ENCODE peak calls at places on chromosomes 5 and 9, in five cellular contexts. One of them, this sample, is unnamed. For H3K4me1, the result is how much of the 10 kb centered on the place peaks cover.

GRCh38 chr9:105278751-105279150 is 34.3 kb downstream of the SLC44A1 start:
- DNase-seq in sigmoid colon: no peak
- DNase-seq in K562: no peak
- DNase-seq in tibial nerve: no peak
- DNase-seq in GM12878: no peak
- DNase-seq in this sample: no peak

GRCh38 chr5:175844174-175844573 is 27.2 kb upstream of the CPLX2 start:
- DNase-seq in sigmoid colon: no peak
- DNase-seq in K562: no peak
- DNase-seq in tibial nerve: no peak
- DNase-seq in GM12878: no peak
- DNase-seq in this sample: no peak

GRCh38 chr9:125883548-125883947 is 136.4 kb downstream of the PBX3 start:
- DNase-seq in sigmoid colon: no peak
- DNase-seq in K562: no peak
- DNase-seq in tibial nerve: no peak
- DNase-seq in GM12878: no peak
- DNase-seq in this sample: no peak

GRCh38 chr5:111748304-111748763 is 8.7 kb downstream of the NREP start:
- DNase-seq in sigmoid colon: no peak
- DNase-seq in K562: no peak
- DNase-seq in tibial nerve: no peak
- DNase-seq in GM12878: no peak
- DNase-seq in this sample: no peak

GRCh38 chr5:52987711-52988329 is 1.3 kb upstream of the ITGA2 start:
- DNase-seq in sigmoid colon: no peak
- DNase-seq in K562: no peak
- DNase-seq in tibial nerve: no peak
- DNase-seq in GM12878: no peak
- DNase-seq in this sample: no peak

GRCh38 chr9:116806075-116806474 is 119.0 kb downstream of the TRIM32 start:
- DNase-seq in sigmoid colon: no peak
- DNase-seq in K562: no peak
- DNase-seq in tibial nerve: no peak
- DNase-seq in GM12878: no peak
- DNase-seq in this sample: no peak

GRCh38 chr9:98642661-98643312 is 65.9 kb downstream of the GABBR2 start:
- DNase-seq in sigmoid colon: no peak
- DNase-seq in K562: no peak
- DNase-seq in tibial nerve: no peak
- DNase-seq in GM12878: no peak
- DNase-seq in this sample: no peak

GRCh38 chr5:127313847-127314473 is 23.4 kb downstream of the MEGF10 start:
- DNase-seq in sigmoid colon: peak
- DNase-seq in K562: peak
- DNase-seq in tibial nerve: peak
- DNase-seq in GM12878: no peak
- DNase-seq in this sample: no peak

GRCh38 chr5:124639095-124639665 is 107.3 kb downstream of the ZNF608 start:
- DNase-seq in sigmoid colon: no peak
- DNase-seq in K562: no peak
- DNase-seq in tibial nerve: no peak
- DNase-seq in GM12878: no peak
- DNase-seq in this sample: no peak

GRCh38 chr5:110086658-110087388 is 397.1 kb downstream of the MAN2A1 start:
- DNase-seq in sigmoid colon: peak
- DNase-seq in K562: no peak
- DNase-seq in tibial nerve: peak
- DNase-seq in GM12878: no peak
- DNase-seq in this sample: no peak

GRCh38 chr9:89448821-89449220 is 49.1 kb downstream of the SEMA4D start:
- DNase-seq in sigmoid colon: no peak
- DNase-seq in K562: no peak
- DNase-seq in tibial nerve: no peak
- DNase-seq in GM12878: no peak
- DNase-seq in this sample: no peak

DNA sequence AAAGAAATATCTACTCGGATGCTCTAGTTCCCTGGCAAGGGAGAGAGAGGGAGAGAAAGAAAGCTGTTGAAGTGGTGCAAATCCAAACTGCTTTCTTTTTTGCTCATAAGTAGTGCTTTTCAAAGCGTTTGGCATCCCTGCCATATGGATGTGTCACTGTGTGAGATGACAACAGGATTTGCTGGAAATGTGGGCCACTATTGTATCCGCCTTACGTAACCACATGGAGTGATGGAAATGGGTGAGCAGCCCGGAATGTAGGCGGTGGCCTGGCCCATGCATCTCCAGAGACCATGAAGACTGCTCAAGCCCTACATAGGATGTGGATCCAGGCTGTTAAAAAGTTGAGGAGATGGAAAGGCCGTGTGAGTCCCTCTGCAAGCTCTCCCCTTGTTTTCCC is 30.8 kb downstream of the TJP2 start:
- DNase-seq in sigmoid colon: peak
- DNase-seq in K562: no peak
- DNase-seq in tibial nerve: no peak
- DNase-seq in GM12878: no peak
- DNase-seq in this sample: no peak
- H3K4me3 ChIP-seq in sigmoid colon: no peak
- H3K4me3 ChIP-seq in K562: no peak
- H3K4me3 ChIP-seq in tibial nerve: no peak
- H3K4me3 ChIP-seq in GM12878: no peak
- H3K4me3 ChIP-seq in this sample: no peak

GRCh38 chr5:27706832-27707231 is 668.4 kb upstream of the CDH9 start:
- DNase-seq in sigmoid colon: no peak
- DNase-seq in K562: no peak
- DNase-seq in tibial nerve: no peak
- DNase-seq in GM12878: no peak
- DNase-seq in this sample: no peak

DNA sequence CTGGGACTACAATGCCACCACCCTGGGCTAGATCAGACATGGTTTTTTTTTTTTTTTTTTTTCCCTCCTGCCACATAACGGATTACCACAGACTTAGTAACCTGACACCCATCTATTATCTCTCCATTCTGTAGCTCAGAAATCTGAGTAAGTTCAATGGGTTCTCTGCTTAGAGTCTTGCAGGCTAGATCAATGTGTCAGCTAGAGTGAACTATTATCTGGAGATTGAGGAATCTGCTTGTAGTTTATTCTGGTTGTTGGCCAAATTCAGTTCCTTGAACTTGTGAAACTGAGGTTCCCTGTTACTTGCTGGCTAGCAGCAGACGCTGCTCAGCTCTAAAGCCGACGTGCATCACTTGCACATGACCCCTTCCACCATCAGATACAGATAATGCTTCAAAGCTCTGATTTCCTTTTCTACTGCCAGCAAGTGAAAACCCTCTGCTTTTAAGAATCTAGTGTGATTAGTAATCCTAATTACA is 664.0 kb upstream of the CDH9 start:
- DNase-seq in sigmoid colon: no peak
- DNase-seq in K562: no peak
- DNase-seq in tibial nerve: no peak
- DNase-seq in GM12878: no peak
- DNase-seq in this sample: no peak
- TF ChIP-seq EP300 in sigmoid colon: no peak
- TF ChIP-seq EP300 in K562: no peak
- TF ChIP-seq EP300 in tibial nerve: no peak
- TF ChIP-seq EP300 in GM12878: no peak
- TF ChIP-seq EP300 in this sample: no peak

DNA sequence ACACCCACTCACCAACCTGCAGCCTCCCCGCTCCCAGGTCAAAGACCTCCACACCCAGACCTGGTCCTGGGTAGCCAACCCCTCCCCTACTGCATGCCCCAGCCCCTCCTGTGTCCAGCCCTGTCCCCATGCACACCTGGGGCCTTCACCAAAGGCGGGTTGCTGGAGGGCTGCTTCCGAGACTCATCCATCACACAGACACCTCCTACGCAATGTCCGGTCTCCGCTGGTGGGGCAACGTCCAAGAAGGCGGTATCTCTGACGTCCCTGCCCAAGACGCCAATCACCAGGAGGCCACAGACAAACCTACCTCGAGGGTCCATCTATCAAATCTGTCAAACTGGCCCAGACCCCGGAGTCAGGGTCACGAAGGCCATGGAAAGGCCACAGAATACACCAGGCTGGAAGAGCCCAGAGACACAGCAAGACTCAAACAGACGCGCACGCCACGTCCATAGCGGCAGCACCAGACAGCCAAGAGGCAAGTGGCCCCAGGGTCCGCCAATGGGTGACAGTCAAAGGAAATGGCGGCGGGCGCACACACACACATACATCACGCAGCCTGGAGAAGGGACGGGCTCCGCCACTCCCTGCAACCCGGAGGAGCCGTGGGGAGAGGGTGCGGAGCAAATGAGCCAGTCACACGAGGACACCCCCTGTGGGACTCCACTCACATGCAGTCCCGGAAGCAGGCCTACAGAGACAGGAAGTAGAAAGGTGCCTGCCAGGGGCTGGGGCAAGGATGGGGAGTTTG is 10.7 kb downstream of the NACC2 start:
- DNase-seq in sigmoid colon: peak
- DNase-seq in K562: no peak
- DNase-seq in tibial nerve: no peak
- DNase-seq in GM12878: no peak
- DNase-seq in this sample: no peak
- H3K4me1 ChIP-seq in sigmoid colon: half or more
- H3K4me1 ChIP-seq in K562: under half
- H3K4me1 ChIP-seq in tibial nerve: under half
- H3K4me1 ChIP-seq in GM12878: under half
- H3K4me1 ChIP-seq in this sample: half or more

DNA sequence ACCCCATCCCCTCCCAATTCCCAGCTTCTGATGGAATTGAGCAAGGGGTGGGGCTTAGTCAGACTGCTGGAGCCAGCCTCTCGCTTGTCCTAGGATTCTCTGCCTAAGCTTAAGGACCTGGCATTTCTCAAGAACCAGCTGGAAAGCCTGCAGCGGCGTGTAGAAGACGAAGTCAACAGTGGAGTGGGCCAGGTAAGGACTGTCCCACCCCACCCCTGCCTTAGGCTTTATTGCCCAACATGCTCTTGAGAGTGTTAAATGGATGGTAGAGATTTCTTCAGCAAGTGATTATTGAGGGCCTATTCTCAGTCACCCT is 1.1 kb downstream of the SLC35A4 start:
- DNase-seq in sigmoid colon: no peak
- DNase-seq in K562: no peak
- DNase-seq in tibial nerve: no peak
- DNase-seq in GM12878: no peak
- DNase-seq in this sample: no peak
- H3K4me3 ChIP-seq in sigmoid colon: peak
- H3K4me3 ChIP-seq in K562: peak
- H3K4me3 ChIP-seq in tibial nerve: peak
- H3K4me3 ChIP-seq in GM12878: peak
- H3K4me3 ChIP-seq in this sample: peak

GRCh38 chr5:102958481-102959011 is 161.4 kb downstream of the GIN1 start:
- DNase-seq in sigmoid colon: no peak
- DNase-seq in K562: no peak
- DNase-seq in tibial nerve: no peak
- DNase-seq in GM12878: no peak
- DNase-seq in this sample: no peak
- TF ChIP-seq EP300 in sigmoid colon: no peak
- TF ChIP-seq EP300 in K562: no peak
- TF ChIP-seq EP300 in tibial nerve: no peak
- TF ChIP-seq EP300 in GM12878: no peak
- TF ChIP-seq EP300 in this sample: no peak

GRCh38 chr9:136011376-136011702 is 50.2 kb upstream of the UBAC1 start:
- DNase-seq in sigmoid colon: peak
- DNase-seq in K562: no peak
- DNase-seq in tibial nerve: no peak
- DNase-seq in GM12878: no peak
- DNase-seq in this sample: no peak

GRCh38 chr9:136011703-136012496 is 50.7 kb upstream of the UBAC1 start:
- DNase-seq in sigmoid colon: peak
- DNase-seq in K562: no peak
- DNase-seq in tibial nerve: peak
- DNase-seq in GM12878: no peak
- DNase-seq in this sample: peak

GRCh38 chr9:136013524-136014034 is 52.4 kb upstream of the UBAC1 start:
- DNase-seq in sigmoid colon: peak
- DNase-seq in K562: no peak
- DNase-seq in tibial nerve: no peak
- DNase-seq in GM12878: no peak
- DNase-seq in this sample: no peak

GRCh38 chr9:136013116-136013515 is 51.9 kb upstream of the UBAC1 start:
- DNase-seq in sigmoid colon: peak
- DNase-seq in K562: no peak
- DNase-seq in tibial nerve: no peak
- DNase-seq in GM12878: no peak
- DNase-seq in this sample: no peak

DNA sequence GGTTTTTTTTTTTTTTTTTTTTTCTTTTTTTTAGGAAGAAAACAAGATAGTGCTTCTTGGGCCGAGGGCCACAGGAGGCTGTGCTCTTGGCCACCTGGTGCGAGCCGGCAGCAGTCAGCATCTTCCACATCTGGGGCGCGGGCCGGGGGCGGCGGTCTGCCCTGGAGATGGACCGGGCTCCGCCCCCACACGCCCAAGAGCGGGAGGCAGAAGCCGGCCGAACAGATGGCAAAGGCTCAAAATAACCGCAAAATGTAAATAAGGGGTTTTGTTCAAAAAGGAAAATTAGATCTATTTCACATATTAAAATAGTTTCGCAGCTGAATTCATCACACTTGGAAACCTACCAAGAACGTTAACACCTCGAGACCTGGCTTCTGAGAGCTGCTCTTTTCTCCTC is 51.5 kb upstream of the UBAC1 start:
- DNase-seq in sigmoid colon: peak
- DNase-seq in K562: no peak
- DNase-seq in tibial nerve: no peak
- DNase-seq in GM12878: no peak
- DNase-seq in this sample: no peak
- H3K4me1 ChIP-seq in sigmoid colon: half or more
- H3K4me1 ChIP-seq in K562: under half
- H3K4me1 ChIP-seq in tibial nerve: under half
- H3K4me1 ChIP-seq in GM12878: under half
- H3K4me1 ChIP-seq in this sample: half or more

GRCh38 chr5:143318270-143318669 is 85.2 kb downstream of the NR3C1 start:
- DNase-seq in sigmoid colon: no peak
- DNase-seq in K562: no peak
- DNase-seq in tibial nerve: no peak
- DNase-seq in GM12878: no peak
- DNase-seq in this sample: no peak
- H3K4me3 ChIP-seq in sigmoid colon: no peak
- H3K4me3 ChIP-seq in K562: no peak
- H3K4me3 ChIP-seq in tibial nerve: no peak
- H3K4me3 ChIP-seq in GM12878: no peak
- H3K4me3 ChIP-seq in this sample: no peak

DNA sequence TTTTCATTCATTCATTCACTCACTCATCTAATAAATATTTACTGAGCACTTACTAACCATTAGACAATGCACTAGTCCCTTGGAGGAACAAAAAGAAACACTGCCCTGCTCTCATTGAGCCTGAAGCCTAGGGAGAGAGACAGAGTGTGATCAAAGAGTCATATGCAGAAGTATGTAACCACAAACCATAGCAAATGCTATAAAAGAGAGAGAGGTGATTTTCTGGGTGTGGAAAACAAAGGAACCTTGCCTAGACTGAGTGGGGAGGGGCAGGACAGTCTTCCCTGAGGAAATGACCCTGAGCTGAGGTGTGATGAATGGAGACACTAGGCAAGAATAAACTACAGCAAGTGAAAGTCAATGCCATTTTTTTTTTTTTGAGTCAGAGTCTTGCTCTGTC is 10.8 kb upstream of the ADRA1B start:
- DNase-seq in sigmoid colon: no peak
- DNase-seq in K562: no peak
- DNase-seq in tibial nerve: no peak
- DNase-seq in GM12878: no peak
- DNase-seq in this sample: no peak
- TF ChIP-seq EP300 in sigmoid colon: no peak
- TF ChIP-seq EP300 in K562: no peak
- TF ChIP-seq EP300 in tibial nerve: no peak
- TF ChIP-seq EP300 in GM12878: no peak
- TF ChIP-seq EP300 in this sample: no peak

GRCh38 chr5:170700503-170700902 is 83.0 kb upstream of the GABRP start:
- DNase-seq in sigmoid colon: no peak
- DNase-seq in K562: no peak
- DNase-seq in tibial nerve: no peak
- DNase-seq in GM12878: no peak
- DNase-seq in this sample: no peak
- H3K4me1 ChIP-seq in sigmoid colon: under half
- H3K4me1 ChIP-seq in K562: under half
- H3K4me1 ChIP-seq in tibial nerve: under half
- H3K4me1 ChIP-seq in GM12878: under half
- H3K4me1 ChIP-seq in this sample: under half

This sample was measured in esophagus muscularis mucosa.